ENCODE peak calls at places on chromosomes 2 and 18, in six cellular contexts. J is NCI-H1092 treated with DMSO at 0.1 percent for 48 hours; T is HT-29; W is activated CD4-positive, alpha-beta T cell treated with anti-CD3 and anti-CD28 coated beads for 36 hours; L is glutamatergic neuron; H is COR-L47. N is an unnamed sample.

GRCh38 chr2:108701208-108701607 is 18.1 kb upstream of the RANBP2 start:
- DNase-seq in J (no peak), T (peak; percentile 41), W (no peak), L (no peak), H (no peak), N (no peak)

GRCh38 chr2:2101924-2102323 is 229.2 kb downstream of the MYT1L start:
- DNase-seq in T (peak; percentile 37), W (no peak), L (no peak), H (peak; percentile 18), J (no peak), N (no peak)

GRCh38 chr2:169979025-169979424 is 151.8 kb downstream of the UBR3 start:
- DNase-seq in L (no peak), H (no peak), T (no peak), W (no peak), J (no peak), N (no peak)

GRCh38 chr18:332007-332406 is 64.2 kb upstream of the THOC1 start:
- DNase-seq in L (no peak), T (no peak), H (no peak), J (no peak), W (no peak), N (no peak)

GRCh38 chr2:220277445-220277960 is 650.1 kb downstream of the SLC4A3 start:
- DNase-seq in H (no peak), J (no peak), W (no peak), T (peak; percentile 81), L (no peak), N (no peak)

GRCh38 chr18:33097126-33097525 is 324.3 kb upstream of the KLHL14 start:
- DNase-seq in L (no peak), T (no peak), W (no peak), H (no peak), J (no peak), N (no peak)

GRCh38 chr2:37527362-37527761 is 144.1 kb downstream of the CDC42EP3 start:
- DNase-seq in L (no peak), T (no peak), J (peak; percentile 91), W (no peak), H (peak; percentile 89), N (no peak)

GRCh38 chr18:63964908-63965307 is 5.0 kb upstream of the SERPINB8 start:
- DNase-seq in H (no peak), W (no peak), L (no peak), T (no peak), J (no peak), N (no peak)

GRCh38 chr2:2804528-2804927 is 473.5 kb upstream of the MYT1L start:
- DNase-seq in H (no peak), T (no peak), W (no peak), J (no peak), L (no peak), N (no peak)

GRCh38 chr18:76491436-76491800 is 3.6 kb downstream of the ZNF516 start:
- DNase-seq in T (peak; percentile 17), H (peak; percentile 73), L (peak; percentile 78), W (peak; percentile 83), J (peak; percentile 46), N (peak; percentile 61)

GRCh38 chr18:47930086-47930843 is at the start of gene SMAD2:
- DNase-seq in W (peak; percentile 91), J (peak; percentile 84), H (peak; percentile 92), T (peak; percentile 66), L (peak; percentile 80), N (peak; percentile 52)

GRCh38 chr2:25333981-25334380 is 7.7 kb downstream of the DNMT3A start:
- DNase-seq in H (no peak), J (no peak), L (no peak), T (no peak), W (no peak), N (no peak)

GRCh38 chr2:241857572-241858121 is 1.0 kb downstream of the PDCD1 start:
- DNase-seq in H (no peak), T (no peak), J (no peak), W (peak; percentile 11), L (peak; percentile 13), N (peak; percentile 23)

GRCh38 chr2:217444932-217445331 is 557.9 kb downstream of the TNS1 start:
- DNase-seq in W (no peak), L (no peak), H (no peak), J (no peak), T (no peak), N (peak; percentile 8)

GRCh38 chr18:53909668-53910067 is 314.8 kb downstream of the MBD2 start:
- DNase-seq in W (peak; percentile 43), H (peak; percentile 42), T (peak; percentile 4), J (no peak), L (no peak), N (peak; percentile 15)

GRCh38 chr2:148273158-148273691 is 252.3 kb downstream of the MBD5 start:
- DNase-seq in J (no peak), W (no peak), H (no peak), T (no peak), L (no peak), N (no peak)

GRCh38 chr2:137221797-137222492 is 456.6 kb downstream of the THSD7B start:
- DNase-seq in L (no peak), T (no peak), W (no peak), H (no peak), J (no peak), N (no peak)

GRCh38 chr18:28127228-28127627 is 49.7 kb downstream of the CDH2 start:
- DNase-seq in L (no peak), T (no peak), H (no peak), J (no peak), W (no peak), N (no peak)

GRCh38 chr2:49978341-49978740 is 824.0 kb upstream of the FSHR start:
- DNase-seq in T (no peak), L (no peak), W (no peak), H (no peak), J (no peak), N (no peak)

GRCh38 chr2:31138037-31138962 is at the start of gene GALNT14:
- DNase-seq in W (peak; percentile 74), T (peak; percentile 75), H (peak; percentile 10), J (peak; percentile 52), L (peak; percentile 85), N (peak; percentile 46)

GRCh38 chr2:156435725-156436476 is at the start of gene GPD2:
- DNase-seq in L (peak; percentile 83), T (peak; percentile 91), H (peak; percentile 66), W (peak; percentile 72), J (peak; percentile 68), N (peak; percentile 54)

GRCh38 chr2:124254621-124255020 is 229.5 kb downstream of the CNTNAP5 start:
- DNase-seq in J (no peak), T (no peak), H (no peak), L (no peak), W (no peak), N (no peak)

GRCh38 chr2:172330060-172330671 is 97.2 kb upstream of the ITGA6 start:
- DNase-seq in W (no peak), J (peak; percentile 12), L (no peak), T (no peak), H (peak; percentile 86), N (no peak)

GRCh38 chr2:212960336-212960735 is 191.1 kb downstream of the IKZF2 start:
- DNase-seq in H (no peak), T (no peak), J (no peak), W (no peak), L (no peak), N (no peak)

GRCh38 chr18:46672062-46672970 is 15.3 kb upstream of the LOXHD1 start:
- DNase-seq in L (no peak), T (no peak), H (no peak), J (no peak), W (no peak), N (no peak)

GRCh38 chr18:3466872-3467271 is 16.9 kb downstream of the TGIF1 start:
- DNase-seq in H (no peak), L (no peak), W (peak; percentile 18), T (no peak), J (no peak), N (no peak)

GRCh38 chr2:150168596-150168995 is 318.9 kb downstream of the RND3 start:
- DNase-seq in T (no peak), J (no peak), L (no peak), H (no peak), W (no peak), N (no peak)

GRCh38 chr2:157468931-157469708 is 25.2 kb upstream of the CYTIP start:
- DNase-seq in W (no peak), J (no peak), H (no peak), L (no peak), T (no peak), N (no peak)

GRCh38 chr18:34697233-34697632 is 12.9 kb upstream of the DTNA start:
- DNase-seq in W (no peak), L (no peak), T (no peak), J (no peak), H (no peak), N (no peak)

GRCh38 chr2:9708683-9709538 is 78.1 kb upstream of the YWHAQ start:
- DNase-seq in J (no peak), H (no peak), W (peak; percentile 71), T (no peak), L (no peak), N (no peak)

GRCh38 chr2:188937228-188938220 is 36.6 kb upstream of the COL3A1 start:
- DNase-seq in W (no peak), H (no peak), J (no peak), L (no peak), T (peak; percentile 5), N (no peak)

GRCh38 chr18:57803119-57803969 is at the start of gene ATP8B1:
- DNase-seq in H (peak; percentile 81), W (peak; percentile 14), L (peak; percentile 62), J (peak; percentile 45), T (peak; percentile 92), N (peak; percentile 55)

GRCh38 chr18:905307-905947 is 756 bp downstream of the ADCYAP1 start:
- DNase-seq in W (no peak), T (no peak), H (no peak), L (peak; percentile 34), J (peak; percentile 34), N (no peak)

GRCh38 chr2:36965751-36966369 is 476 bp downstream of the STRN start:
- DNase-seq in L (peak; percentile 71), H (peak; percentile 41), T (peak; percentile 14), J (peak; percentile 49), W (peak; percentile 66), N (peak; percentile 24)

GRCh38 chr2:17190527-17190926 is 327.7 kb downstream of the RAD51AP2 start:
- DNase-seq in W (no peak), L (no peak), H (no peak), T (no peak), J (no peak), N (no peak)